ENCODE peak calls at places on chromosomes 2 and 18, in four cellular contexts. Q is iPS-NIHi11, U is left ventricle myocardium superior, C is psoas muscle. P is an unnamed sample.

GRCh38 chr2:106566050-106566449 is 78.9 kb downstream of the CD8B2 start:
- DNase-seq in U (peak; percentile 39), Q (no peak), C (no peak), P (no peak)

GRCh38 chr2:100852999-100853908 is 33.3 kb downstream of the NPAS2 start:
- DNase-seq in Q (no peak), C (no peak), U (no peak), P (peak; percentile 39)

GRCh38 chr2:109269956-109270757 is 141.2 kb downstream of the SH3RF3 start:
- DNase-seq in Q (no peak), C (no peak), U (no peak), P (no peak)

GRCh38 chr18:44799422-44800421 is 119.0 kb downstream of the SETBP1 start:
- DNase-seq in C (no peak), Q (no peak), U (no peak), P (no peak)

GRCh38 chr18:60812921-60813320 is 440.3 kb upstream of the MC4R start:
- DNase-seq in U (no peak), Q (no peak), C (no peak), P (no peak)

GRCh38 chr18:10514621-10515020 is 11.2 kb upstream of the NAPG start:
- DNase-seq in Q (no peak), C (no peak), U (no peak), P (no peak)

GRCh38 chr18:9914334-9914583 is 443 bp downstream of the VAPA start:
- DNase-seq in Q (peak; percentile 70), U (no peak), C (no peak), P (no peak)

GRCh38 chr2:177239934-177240600 is 24.5 kb downstream of the NFE2L2 start:
- DNase-seq in U (no peak), Q (no peak), C (no peak), P (peak; percentile 58)

GRCh38 chr2:128528133-128528532 is 209.5 kb upstream of the HS6ST1 start:
- DNase-seq in U (no peak), Q (no peak), C (no peak), P (no peak)

GRCh38 chr2:96145028-96145939 is at the start of gene DUSP2:
- DNase-seq in U (peak; percentile 86), Q (peak; percentile 82), C (peak; percentile 74), P (peak; percentile 60)

GRCh38 chr2:217412721-217413120 is 552.9 kb upstream of the TNP1 start:
- DNase-seq in Q (no peak), C (no peak), U (no peak), P (peak; percentile 61)

GRCh38 chr18:52723456-52724065 is 383.6 kb downstream of the DCC start:
- DNase-seq in C (no peak), U (no peak), Q (no peak), P (no peak)

GRCh38 chr18:75265255-75265654 is 54.7 kb downstream of the TSHZ1 start:
- DNase-seq in Q (no peak), C (no peak), U (no peak), P (no peak)

GRCh38 chr2:75561566-75562512 is 1.1 kb upstream of the EVA1A start:
- DNase-seq in Q (no peak), C (no peak), U (no peak), P (no peak)

GRCh38 chr2:222884765-222885424 is 24.1 kb downstream of the ACSL3 start:
- DNase-seq in Q (no peak), C (no peak), U (no peak), P (no peak)

GRCh38 chr2:98854675-98855074 is 81.3 kb downstream of the CRACDL start:
- DNase-seq in Q (no peak), U (no peak), C (no peak), P (no peak)

GRCh38 chr2:237154050-237154638 is 68.5 kb downstream of the COPS8 start:
- DNase-seq in C (no peak), U (no peak), Q (peak; percentile 70), P (peak; percentile 74)

GRCh38 chr2:207528980-207529329 is 807 bp upstream of the CREB1 start:
- DNase-seq in U (no peak), Q (peak; percentile 59), C (peak; percentile 62), P (peak; percentile 42)

GRCh38 chr2:23661276-23662050 is 265.5 kb downstream of the ATAD2B start:
- DNase-seq in C (no peak), Q (no peak), U (peak; percentile 23), P (no peak)

GRCh38 chr2:133458280-133458679 is 110.0 kb downstream of the NCKAP5 start:
- DNase-seq in C (no peak), Q (no peak), U (no peak), P (peak; percentile 38)

GRCh38 chr2:62564380-62565137 is 58.6 kb upstream of the TMEM17 start:
- DNase-seq in Q (no peak), C (no peak), U (no peak), P (no peak)

GRCh38 chr2:64487256-64488049 is 33.5 kb downstream of the LGALSL start:
- DNase-seq in Q (no peak), C (no peak), U (no peak), P (no peak)

GRCh38 chr2:195658541-195658890 is 1.5 kb downstream of the SLC39A10 start:
- DNase-seq in C (no peak), U (no peak), Q (no peak), P (peak; percentile 92)

GRCh38 chr2:94861308-94862152 is 9.7 kb upstream of the TEKT4 start:
- DNase-seq in Q (no peak), U (no peak), C (no peak), P (no peak)

GRCh38 chr2:102021776-102022175 is 30.0 kb downstream of the IL1R2 start:
- DNase-seq in C (no peak), Q (no peak), U (no peak), P (peak; percentile 96)

GRCh38 chr18:3919396-3920061 is 469.6 kb downstream of the TGIF1 start:
- DNase-seq in C (no peak), Q (no peak), U (no peak), P (no peak)

GRCh38 chr18:51151568-51152511 is 45.6 kb downstream of the MEX3C start:
- DNase-seq in Q (no peak), C (no peak), U (no peak), P (no peak)

GRCh38 chr2:108612153-108612513 is 77.9 kb downstream of the LIMS1 start:
- DNase-seq in Q (no peak), C (no peak), U (no peak), P (peak; percentile 63)

GRCh38 chr2:152050915-152051314 is 47.9 kb downstream of the CACNB4 start:
- DNase-seq in Q (no peak), U (no peak), C (no peak), P (no peak)

GRCh38 chr2:101768480-101769077 is 71.1 kb downstream of the MAP4K4 start:
- DNase-seq in C (no peak), Q (no peak), U (no peak), P (no peak)

GRCh38 chr2:111534816-111535803 is 348.9 kb downstream of the ANAPC1 start:
- DNase-seq in Q (peak; percentile 23), C (no peak), U (no peak), P (peak; percentile 49)

GRCh38 chr2:200702646-200703118 is 109.0 kb upstream of the BZW1 start:
- DNase-seq in Q (no peak), C (no peak), U (no peak), P (no peak)

GRCh38 chr2:213923543-213923942 is 487.3 kb upstream of the VWC2L start:
- DNase-seq in U (no peak), Q (peak; percentile 10), C (no peak), P (no peak)

GRCh38 chr2:85911836-85912692 is 23.3 kb upstream of the ST3GAL5 start:
- DNase-seq in Q (no peak), C (peak; percentile 60), U (no peak), P (peak; percentile 86)

GRCh38 chr2:10382313-10383061 is 65.6 kb downstream of the ODC1 start:
- DNase-seq in C (no peak), Q (no peak), U (peak; percentile 59), P (peak; percentile 11)